ENCODE peak calls at places on chromosomes 16 and 17, in six cellular contexts. W is CD8-positive, alpha-beta memory T cell; R is pancreas; L is tibial artery; J is CD4-positive, alpha-beta T cell; N is brain microvascular endothelial cell. G is an unnamed sample.

GRCh38 chr17:5516060-5516792 is 29.9 kb downstream of the MIS12 start:
- DNase-seq in W (no peak), R (no peak), L (no peak), J (no peak), N (peak; percentile 96), G (no peak)

GRCh38 chr17:72511874-72512273 is 391.1 kb downstream of the SOX9 start:
- DNase-seq in W (no peak), R (no peak), L (no peak), J (no peak), N (no peak), G (no peak)

GRCh38 chr17:78797213-78797612 is 15.1 kb upstream of the CYTH1 start:
- DNase-seq in W (no peak), R (no peak), L (no peak), J (no peak), N (no peak), G (no peak)

GRCh38 chr17:69945698-69946185 is 129.3 kb upstream of the KCNJ16 start:
- DNase-seq in W (no peak), R (no peak), L (no peak), J (no peak), N (no peak), G (no peak)

GRCh38 chr17:51046527-51047384 is 73.9 kb downstream of the SPAG9 start:
- DNase-seq in W (no peak), R (peak; percentile 42), L (no peak), J (no peak), N (peak; percentile 85), G (peak; percentile 84)

GRCh38 chr17:45222273-45222993 is 748 bp downstream of the FMNL1 start:
- DNase-seq in W (peak; percentile 41), R (no peak), L (peak; percentile 69), J (peak; percentile 26), N (no peak), G (no peak)

GRCh38 chr17:69715656-69716055 is 301.2 kb downstream of the MAP2K6 start:
- DNase-seq in W (no peak), R (no peak), L (no peak), J (no peak), N (no peak), G (no peak)

GRCh38 chr17:81517339-81518112 is 4.9 kb upstream of the ACTG1 start:
- DNase-seq in W (no peak), R (peak; percentile 30), L (peak; percentile 80), J (no peak), N (no peak), G (no peak)

GRCh38 chr17:45812102-45812501 is 28.0 kb downstream of the CRHR1 start:
- DNase-seq in W (no peak), R (no peak), L (no peak), J (no peak), N (no peak), G (no peak)

GRCh38 chr16:765488-765865 is 4.9 kb downstream of the MSLN start:
- DNase-seq in W (no peak), R (no peak), L (no peak), J (no peak), N (no peak), G (no peak)

GRCh38 chr17:65270932-65271700 is 133.9 kb downstream of the RGS9 start:
- DNase-seq in W (no peak), R (no peak), L (no peak), J (no peak), N (no peak), G (no peak)

GRCh38 chr17:79633937-79634813 is 23.3 kb upstream of the RBFOX3 start:
- DNase-seq in W (no peak), R (no peak), L (peak; percentile 55), J (no peak), N (no peak), G (no peak)

GRCh38 chr17:64343071-64343774 is 47.4 kb downstream of the PECAM1 start:
- DNase-seq in W (no peak), R (no peak), L (peak; percentile 51), J (no peak), N (no peak), G (no peak)

GRCh38 chr16:14454391-14454790 is 175.7 kb downstream of the PARN start:
- DNase-seq in W (no peak), R (no peak), L (no peak), J (no peak), N (no peak), G (no peak)

GRCh38 chr17:77145635-77146632 is 5.2 kb downstream of the SEC14L1 start:
- DNase-seq in W (no peak), R (peak; percentile 72), L (peak; percentile 85), J (no peak), N (peak; percentile 78), G (peak; percentile 69)

GRCh38 chr17:37466471-37466870 is 23.2 kb upstream of the DUSP14 start:
- DNase-seq in W (no peak), R (no peak), L (no peak), J (no peak), N (no peak), G (no peak)

GRCh38 chr17:34598161-34598776 is 18.9 kb downstream of the TMEM132E start:
- DNase-seq in W (no peak), R (no peak), L (no peak), J (no peak), N (no peak), G (peak; percentile 28)

GRCh38 chr17:49783051-49783715 is 5.3 kb upstream of the KAT7 start:
- DNase-seq in W (no peak), R (no peak), L (peak; percentile 86), J (no peak), N (no peak), G (no peak)

GRCh38 chr16:14462811-14463210 is 167.2 kb downstream of the PARN start:
- DNase-seq in W (no peak), R (no peak), L (no peak), J (no peak), N (peak; percentile 48), G (no peak)

GRCh38 chr16:67234180-67234597 is 7.3 kb downstream of the TMEM208 start:
- DNase-seq in W (no peak), R (no peak), L (no peak), J (no peak), N (no peak), G (no peak)

GRCh38 chr16:57472665-57473060 is 10.2 kb downstream of the POLR2C start:
- DNase-seq in W (no peak), R (no peak), L (no peak), J (no peak), N (no peak), G (no peak)

GRCh38 chr16:30637952-30638351 is 12.8 kb upstream of the PRR14 start:
- DNase-seq in W (no peak), R (no peak), L (no peak), J (no peak), N (peak; percentile 42), G (no peak)

GRCh38 chr17:8285270-8286181 is 2.9 kb upstream of the RANGRF start:
- DNase-seq in W (no peak), R (peak; percentile 49), L (no peak), J (no peak), N (no peak), G (no peak)

GRCh38 chr17:8287651-8288335 is 677 bp upstream of the RANGRF start:
- DNase-seq in W (no peak), R (peak; percentile 43), L (no peak), J (no peak), N (no peak), G (no peak)

GRCh38 chr17:8289103-8289397 is 580 bp downstream of the RANGRF start:
- DNase-seq in W (no peak), R (peak; percentile 57), L (no peak), J (no peak), N (peak; percentile 44), G (no peak)

GRCh38 chr17:8290043-8290442 is 1.6 kb downstream of the RANGRF start:
- DNase-seq in W (no peak), R (no peak), L (no peak), J (no peak), N (no peak), G (no peak)

GRCh38 chr17:8288336-8289102 is at the start of gene RANGRF:
- DNase-seq in W (peak; percentile 72), R (peak; percentile 90), L (peak; percentile 95), J (peak; percentile 66), N (peak; percentile 68), G (peak; percentile 80)
- H3K27ac ChIP-seq in W (peak within 1 kb of the TSS; percentile 86), R (peak within 1 kb of the TSS; percentile 86), L (peak within 1 kb of the TSS; percentile 96), J (peak within 1 kb of the TSS; percentile 76), N (peak within 1 kb of the TSS; percentile 84), G (peak within 1 kb of the TSS; percentile 93)

GRCh38 chr17:31226373-31226772 is 70.7 kb downstream of the OMG start:
- DNase-seq in W (peak; percentile 0), R (no peak), L (no peak), J (no peak), N (no peak), G (no peak)

GRCh38 chr17:31226950-31227349 is 70.1 kb downstream of the OMG start:
- DNase-seq in W (no peak), R (no peak), L (no peak), J (no peak), N (no peak), G (no peak)

GRCh38 chr17:31225831-31226230 is 71.2 kb downstream of the OMG start:
- DNase-seq in W (no peak), R (no peak), L (no peak), J (no peak), N (no peak), G (no peak)

DNA sequence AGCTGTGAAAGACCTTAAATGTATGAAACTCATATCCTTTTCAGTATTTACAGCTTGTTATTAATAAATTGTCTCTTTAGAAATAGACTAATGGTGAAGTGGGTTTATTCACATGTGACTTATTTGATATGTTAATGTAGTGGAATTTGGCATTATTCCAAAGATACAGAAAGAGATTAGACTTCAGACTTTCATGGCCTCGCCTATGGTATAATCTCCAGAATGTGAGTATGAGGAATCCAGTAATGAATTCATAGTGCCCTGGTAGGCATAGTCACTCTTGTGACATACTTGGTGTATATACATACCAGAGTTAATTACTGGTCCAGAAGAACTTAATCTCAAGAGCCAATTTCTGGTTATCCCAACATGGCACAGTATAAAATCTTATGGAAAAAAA is 72.7 kb downstream of the OMG start:
- DNase-seq in W (no peak), R (no peak), L (no peak), J (no peak), N (no peak), G (no peak)
- H3K27ac ChIP-seq in W (no peak overlapping the region), R (no peak overlapping the region), L (no peak overlapping the region), J (no peak overlapping the region), N (no peak overlapping the region), G (no peak overlapping the region)

DNA sequence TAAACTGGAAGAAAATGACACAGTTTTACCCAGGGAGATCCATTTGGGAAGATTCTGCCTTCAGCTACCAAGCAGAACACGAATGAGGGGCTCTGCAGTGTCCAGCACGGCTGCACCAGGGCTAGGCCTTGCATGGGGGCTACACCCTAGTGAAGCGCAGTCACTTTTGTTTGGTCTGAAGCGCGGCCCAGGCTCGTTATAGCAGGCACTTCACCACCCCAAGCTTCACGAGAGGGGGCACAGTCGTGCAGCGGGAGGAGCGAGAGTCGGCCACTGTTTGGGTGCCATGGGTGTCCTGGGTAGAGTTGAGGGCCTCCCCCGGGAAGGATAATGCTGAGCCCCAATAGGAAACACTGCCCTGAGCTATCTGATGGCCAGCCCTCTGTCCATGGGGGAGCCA is 21.6 kb upstream of the IL17C start:
- DNase-seq in W (no peak), R (no peak), L (no peak), J (no peak), N (no peak), G (no peak)
- H3K27ac ChIP-seq in W (no peak overlapping the region), R (peak overlapping the region; percentile 74), L (no peak overlapping the region), J (no peak overlapping the region), N (no peak overlapping the region), G (no peak overlapping the region)

DNA sequence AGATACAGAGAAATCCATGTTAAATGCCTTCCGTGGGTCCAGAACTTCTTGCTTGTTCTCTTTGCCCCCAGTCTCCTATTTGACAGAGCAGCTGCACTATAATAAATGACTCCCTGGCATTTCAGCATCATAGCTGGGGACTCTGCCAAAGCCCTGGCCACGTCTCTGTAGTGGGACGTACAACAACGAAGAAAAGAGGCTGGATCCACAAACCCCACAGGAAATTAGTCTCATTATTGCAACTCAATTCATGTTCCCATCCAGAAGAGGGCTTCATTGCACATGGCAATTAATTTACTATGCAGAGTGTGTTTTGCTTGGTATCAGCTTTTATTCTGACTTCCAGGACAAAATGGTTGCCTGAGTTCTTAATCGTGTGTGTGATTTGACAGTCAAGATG is 121.3 kb downstream of the CDH13 start:
- DNase-seq in W (no peak), R (peak; percentile 22), L (peak; percentile 75), J (no peak), N (peak; percentile 65), G (peak; percentile 9)
- H3K27ac ChIP-seq in W (no peak overlapping the region), R (peak overlapping the region; percentile 0), L (no peak overlapping the region), J (no peak overlapping the region), N (no peak overlapping the region), G (no peak overlapping the region)